ENCODE peak calls at places on chromosomes 16 and 17, in six cellular contexts. C is GM10248, U is pancreas, L is progenitor cell of endocrine pancreas, A is RWPE1, N is lower lobe of right lung. Z is an unnamed sample.

GRCh38 chr16:17176199-17176598 is 294.6 kb downstream of the XYLT1 start:
- DNase-seq in C (no peak), U (no peak), L (no peak), A (no peak), N (no peak), Z (no peak)

GRCh38 chr17:49454050-49454449 is 39.4 kb upstream of the PHB1 start:
- DNase-seq in C (no peak), U (no peak), L (no peak), A (no peak), N (no peak), Z (no peak)

GRCh38 chr17:74449773-74450172 is 16.7 kb upstream of the CD300A start:
- DNase-seq in C (no peak), U (peak), L (no peak), A (no peak), N (no peak), Z (no peak)

GRCh38 chr17:76053230-76054111 is 18.8 kb downstream of the SRP68 start:
- DNase-seq in C (no peak), U (no peak), L (no peak), A (peak), N (no peak), Z (peak)

GRCh38 chr16:68064791-68065365 is 20.3 kb upstream of the NFATC3 start:
- DNase-seq in C (peak), U (peak), L (peak), A (peak), N (peak), Z (peak)

GRCh38 chr16:69115361-69115760 is 9.9 kb downstream of the HAS3 start:
- DNase-seq in C (no peak), U (no peak), L (no peak), A (no peak), N (no peak), Z (no peak)

GRCh38 chr16:71762186-71762585 is 37.7 kb upstream of the PHLPP2 start:
- DNase-seq in C (no peak), U (no peak), L (no peak), A (no peak), N (no peak), Z (peak)

GRCh38 chr16:70635356-70636016 is 10.9 kb upstream of the IL34 start:
- DNase-seq in C (no peak), U (no peak), L (no peak), A (peak), N (no peak), Z (peak)

GRCh38 chr17:79391808-79392233 is 219.0 kb downstream of the RBFOX3 start:
- DNase-seq in C (peak), U (peak), L (peak), A (peak), N (peak), Z (peak)

GRCh38 chr17:64412944-64413381 is 22.3 kb upstream of the PECAM1 start:
- DNase-seq in C (no peak), U (no peak), L (no peak), A (no peak), N (no peak), Z (no peak)

GRCh38 chr16:1552129-1552528 is 18.7 kb downstream of the TMEM204 start:
- DNase-seq in C (no peak), U (no peak), L (no peak), A (no peak), N (no peak), Z (no peak)
- TF ChIP-seq CTCF in C (no peak), U (no peak), L (no peak), A (no peak), N (no peak), Z (no peak)

DNA sequence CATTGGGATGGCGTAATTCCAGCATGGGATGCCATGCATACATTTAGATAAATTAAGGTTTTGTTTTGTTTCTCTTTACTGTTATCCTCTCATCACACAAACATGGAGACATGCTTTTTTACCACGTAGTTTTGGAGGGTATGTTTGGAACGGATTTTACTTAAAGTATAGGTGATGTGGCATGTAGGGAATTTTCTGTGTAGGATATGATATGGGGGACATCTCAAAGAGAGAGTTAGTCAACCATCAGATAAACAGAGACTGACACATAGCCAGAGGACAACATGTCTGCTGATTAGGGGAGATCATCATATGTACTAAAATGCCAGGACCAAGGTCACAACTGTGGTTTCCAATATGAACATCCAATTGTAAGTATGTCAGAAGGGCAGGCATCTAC is 503.9 kb downstream of the HAPSTR1 start:
- DNase-seq in C (no peak), U (no peak), L (no peak), A (no peak), N (no peak), Z (no peak)
- TF ChIP-seq CTCF in C (no peak), U (no peak), L (no peak), A (no peak), N (no peak), Z (no peak)

GRCh38 chr17:47618416-47618815 is 31.3 kb upstream of the KPNB1 start:
- DNase-seq in C (no peak), U (no peak), L (no peak), A (no peak), N (no peak), Z (no peak)
- TF ChIP-seq CTCF in C (no peak), U (no peak), L (peak), A (peak), N (no peak), Z (peak)

GRCh38 chr17:69503711-69504110 is 89.2 kb downstream of the MAP2K6 start:
- DNase-seq in C (peak), U (no peak), L (no peak), A (no peak), N (no peak), Z (no peak)

GRCh38 chr17:69502488-69502887 is 88.0 kb downstream of the MAP2K6 start:
- DNase-seq in C (no peak), U (no peak), L (no peak), A (no peak), N (no peak), Z (no peak)

GRCh38 chr17:69505740-69506139 is 91.2 kb downstream of the MAP2K6 start:
- DNase-seq in C (no peak), U (no peak), L (no peak), A (no peak), N (no peak), Z (no peak)

GRCh38 chr17:69508814-69509213 is 94.3 kb downstream of the MAP2K6 start:
- DNase-seq in C (no peak), U (no peak), L (no peak), A (no peak), N (no peak), Z (no peak)

DNA sequence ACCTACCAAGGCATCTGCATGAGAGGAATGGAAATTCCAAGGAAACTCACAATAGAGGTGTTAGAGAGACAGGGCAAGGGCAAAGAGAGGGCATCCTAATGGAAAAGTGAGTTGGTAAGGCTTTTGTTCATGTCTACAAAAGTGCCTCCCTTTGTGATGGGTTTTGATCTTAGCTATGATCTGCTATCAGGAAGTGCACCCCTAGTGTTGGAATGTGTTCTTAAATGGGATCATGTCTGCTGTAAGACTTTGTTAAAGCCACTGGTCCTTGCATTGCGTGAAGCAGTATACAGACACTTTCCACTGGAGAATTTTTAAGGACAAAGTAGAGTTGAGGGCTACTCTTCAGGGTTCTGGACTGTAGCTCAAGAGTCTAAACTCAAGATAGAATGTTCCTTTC is 92.0 kb downstream of the MAP2K6 start:
- DNase-seq in C (no peak), U (no peak), L (no peak), A (no peak), N (no peak), Z (peak)
- TF ChIP-seq CTCF in C (peak), U (no peak), L (peak), A (no peak), N (peak), Z (peak)

GRCh38 chr16:81633147-81633619 is 145.9 kb upstream of the PLCG2 start:
- DNase-seq in C (no peak), U (no peak), L (no peak), A (no peak), N (no peak), Z (no peak)
- TF ChIP-seq CTCF in C (no peak), U (no peak), L (peak), A (no peak), N (no peak), Z (peak)

DNA sequence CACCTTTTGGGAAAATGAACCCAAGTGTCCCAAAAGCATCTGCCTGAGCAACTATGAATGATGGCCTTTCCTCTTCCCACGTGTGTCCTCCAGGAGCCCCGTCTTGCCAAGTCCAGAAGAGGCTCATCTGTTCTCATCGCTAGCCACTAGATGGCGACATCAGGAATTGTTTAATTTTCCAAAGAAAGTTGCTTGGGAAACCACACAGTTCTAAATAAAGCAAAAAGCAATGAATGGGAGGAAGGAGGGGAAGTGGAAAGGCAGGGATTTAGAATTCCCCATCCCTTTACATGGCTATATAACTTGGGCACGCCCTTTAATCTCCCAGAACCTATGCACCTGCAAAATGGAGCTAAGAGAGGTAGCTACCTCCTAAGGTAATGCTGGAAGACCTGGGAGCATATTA is 9.0 kb upstream of the CDH5 start:
- DNase-seq in C (peak), U (no peak), L (no peak), A (peak), N (no peak), Z (peak)
- TF ChIP-seq CTCF in C (peak), U (peak), L (peak), A (peak), N (peak), Z (peak)

GRCh38 chr17:1996243-1997145 is 28.6 kb downstream of the RTN4RL1 start:
- DNase-seq in C (no peak), U (no peak), L (no peak), A (no peak), N (no peak), Z (no peak)

GRCh38 chr17:1997587-1998425 is 27.3 kb downstream of the RTN4RL1 start:
- DNase-seq in C (no peak), U (peak), L (peak), A (no peak), N (peak), Z (no peak)

GRCh38 chr17:1998426-1998784 is 26.7 kb downstream of the RTN4RL1 start:
- DNase-seq in C (no peak), U (peak), L (no peak), A (no peak), N (no peak), Z (no peak)

GRCh38 chr17:1995321-1996242 is 29.6 kb downstream of the RTN4RL1 start:
- DNase-seq in C (no peak), U (no peak), L (no peak), A (no peak), N (no peak), Z (no peak)

DNA sequence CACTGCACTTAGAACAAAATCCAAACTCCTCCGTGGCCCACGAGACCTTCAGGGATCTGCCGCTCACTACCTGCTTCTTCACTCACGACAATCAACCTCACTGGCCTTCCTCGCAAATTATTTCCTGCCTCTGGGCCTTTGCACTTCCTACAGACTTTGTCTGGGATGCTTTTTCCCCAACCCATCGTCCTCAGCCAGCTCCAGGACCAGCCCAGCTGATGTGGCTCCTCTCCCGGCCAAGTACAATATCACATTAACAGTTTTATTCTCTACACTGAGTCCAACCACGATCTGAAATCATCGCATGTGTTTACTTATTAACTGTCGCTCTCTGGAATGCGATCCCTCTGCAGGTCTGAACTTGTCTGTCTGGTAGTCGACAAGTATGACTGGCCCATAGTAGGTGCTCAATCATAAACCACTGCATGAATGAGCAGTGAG is 28.0 kb downstream of the RTN4RL1 start:
- DNase-seq in C (no peak), U (no peak), L (no peak), A (no peak), N (no peak), Z (peak)
- TF ChIP-seq CTCF in C (no peak), U (no peak), L (no peak), A (no peak), N (no peak), Z (no peak)

GRCh38 chr17:58172369-58173071 is 5.7 kb downstream of the OR4D2 start:
- DNase-seq in C (no peak), U (no peak), L (no peak), A (peak), N (no peak), Z (peak)
- TF ChIP-seq CTCF in C (peak), U (no peak), L (peak), A (peak), N (peak), Z (peak)

GRCh38 chr17:53570731-53571130 is 252.0 kb upstream of the KIF2B start:
- DNase-seq in C (no peak), U (no peak), L (no peak), A (no peak), N (no peak), Z (no peak)
- TF ChIP-seq CTCF in C (no peak), U (no peak), L (no peak), A (no peak), N (no peak), Z (no peak)

Z was measured in epithelial cell of esophagus.